ENCODE peak calls at places on chromosome 3, in five cellular contexts. G is AG10803; K is HCT116; J is astrocyte of the cerebellum; Q is CD8-positive, alpha-beta T cell. Y is an unnamed sample.

GRCh38 chr3:46593979-46594378 is 18.3 kb upstream of the FAM240A start:
- DNase-seq in G (no peak), K (no peak), J (no peak), Q (no peak), Y (no peak)

GRCh38 chr3:54376941-54377578 is 254.7 kb downstream of the CACNA2D3 start:
- DNase-seq in G (no peak), K (no peak), J (no peak), Q (no peak), Y (no peak)

GRCh38 chr3:116299646-116300081 is 145.6 kb downstream of the LSAMP start:
- DNase-seq in G (no peak), K (no peak), J (peak), Q (no peak), Y (no peak)

GRCh38 chr3:32452009-32452408 is 50.6 kb downstream of the CMTM6 start:
- DNase-seq in G (no peak), K (no peak), J (no peak), Q (peak), Y (no peak)

GRCh38 chr3:195073866-195074860 is 196.8 kb downstream of the XXYLT1 start:
- DNase-seq in G (no peak), K (no peak), J (no peak), Q (no peak), Y (no peak)

GRCh38 chr3:101391413-101391812 is 71.0 kb upstream of the IMPG2 start:
- DNase-seq in G (no peak), K (no peak), J (no peak), Q (no peak), Y (no peak)

GRCh38 chr3:197912770-197913476 is 37.1 kb upstream of the RPL35A start:
- DNase-seq in G (no peak), K (no peak), J (peak), Q (no peak), Y (no peak)

GRCh38 chr3:195839260-195840010 is 27.7 kb upstream of the MUC4 start:
- DNase-seq in G (no peak), K (no peak), J (no peak), Q (no peak), Y (no peak)

GRCh38 chr3:52253314-52254260 is 8.0 kb downstream of the PPM1M start:
- DNase-seq in G (no peak), K (no peak), J (no peak), Q (peak), Y (no peak)

GRCh38 chr3:40387001-40387894 is at the start of gene ENTPD3:
- DNase-seq in G (no peak), K (no peak), J (no peak), Q (peak), Y (peak)

GRCh38 chr3:149342413-149343340 is 9.2 kb upstream of the TM4SF18 start:
- DNase-seq in G (peak), K (no peak), J (peak), Q (no peak), Y (no peak)

GRCh38 chr3:140463401-140463800 is 214.5 kb upstream of the TRIM42 start:
- DNase-seq in G (no peak), K (no peak), J (no peak), Q (no peak), Y (no peak)

GRCh38 chr3:148884261-148884660 is 19.2 kb downstream of the CPA3 start:
- DNase-seq in G (peak), K (no peak), J (no peak), Q (no peak), Y (no peak)

GRCh38 chr3:172307143-172307560 is 141.1 kb downstream of the GHSR start:
- DNase-seq in G (no peak), K (no peak), J (no peak), Q (no peak), Y (no peak)

DNA sequence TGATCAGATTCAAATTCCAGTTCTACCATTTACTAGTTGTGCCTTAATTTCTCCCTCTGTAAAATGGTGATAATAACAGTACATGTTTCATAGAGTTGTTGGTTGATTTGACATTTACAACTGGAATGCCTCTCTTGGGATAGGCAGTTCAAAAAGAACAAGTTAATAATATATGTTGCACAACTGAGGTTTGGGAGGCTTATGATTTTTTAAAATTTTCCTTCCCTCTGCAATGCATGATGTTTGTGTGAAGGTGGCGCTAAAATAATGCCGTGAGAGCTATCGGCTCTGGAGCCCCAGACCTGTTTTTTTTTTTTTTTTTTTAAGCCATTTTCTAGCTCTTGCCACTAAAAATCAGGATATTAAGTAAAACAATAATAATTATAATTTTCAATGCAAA is 18.6 kb downstream of the DNAJB11 start:
- DNase-seq in G (peak), K (no peak), J (no peak), Q (no peak), Y (no peak)
- TF ChIP-seq CTCF in G (peak), K (peak), J (peak), Q (no peak), Y (peak)

GRCh38 chr3:63364909-63365308 is 86.8 kb downstream of the SYNPR start:
- DNase-seq in G (no peak), K (no peak), J (no peak), Q (no peak), Y (no peak)

GRCh38 chr3:63364495-63364894 is 86.4 kb downstream of the SYNPR start:
- DNase-seq in G (peak), K (no peak), J (peak), Q (no peak), Y (no peak)

DNA sequence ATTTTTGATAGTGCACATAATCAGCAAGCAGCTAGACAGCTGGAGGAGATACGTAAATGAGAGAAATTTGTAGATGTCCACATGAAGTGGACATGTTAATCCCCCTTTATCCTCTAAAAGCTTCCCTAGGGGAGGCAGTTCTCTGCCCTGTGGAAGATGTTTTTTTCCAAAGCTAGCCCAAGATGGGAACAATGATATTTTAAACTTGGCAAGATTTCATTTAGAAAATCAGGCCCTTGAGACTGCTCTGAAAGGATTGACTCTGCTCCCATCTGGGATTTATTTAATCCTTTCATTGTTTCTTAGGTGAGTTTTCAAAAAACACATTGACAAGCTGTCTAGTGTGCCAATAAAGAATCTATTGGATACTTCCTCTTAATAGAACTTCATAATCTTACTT is 92.0 kb downstream of the SYNPR start:
- DNase-seq in G (no peak), K (no peak), J (no peak), Q (no peak), Y (no peak)
- TF ChIP-seq CTCF in G (no peak), K (no peak), J (no peak), Q (no peak), Y (no peak)

GRCh38 chr3:167346171-167346570 is 33.9 kb downstream of the ZBBX start:
- DNase-seq in G (no peak), K (no peak), J (no peak), Q (no peak), Y (no peak)

GRCh38 chr3:167350245-167350862 is 29.7 kb downstream of the ZBBX start:
- DNase-seq in G (peak), K (peak), J (peak), Q (no peak), Y (no peak)
- TF ChIP-seq CTCF in G (peak), K (peak), J (peak), Q (no peak), Y (peak)

GRCh38 chr3:12536423-12536822 is 8.9 kb downstream of the MKRN2OS start:
- DNase-seq in G (no peak), K (no peak), J (no peak), Q (no peak), Y (no peak)
- TF ChIP-seq CTCF in G (peak), K (no peak), J (peak), Q (no peak), Y (no peak)